ENCODE peak calls at places on chromosomes 7 and 10, in seven cellular contexts. Y is heart right ventricle, W is K562, S is memory B cell, A is right lobe of liver, F is Right ventricle myocardium inferior, X is psoas muscle. T is an unnamed sample.

GRCh38 chr7:27462575-27463270 is 200.0 kb downstream of the HIBADH start:
- ATAC-seq in A (no peak), Y (peak), X (no peak), W (no peak), S (no peak), F (peak), T (no peak)

GRCh38 chr7:151658778-151659177 is 139.1 kb upstream of the RHEB start:
- ATAC-seq in W (no peak), Y (no peak), A (no peak), S (no peak), F (no peak), X (no peak), T (no peak)

GRCh38 chr7:29146888-29147609 is 712 bp upstream of the CPVL start:
- ATAC-seq in X (peak), W (no peak), S (no peak), Y (peak), A (peak), F (peak), T (no peak)

GRCh38 chr10:34711500-34711899 is 103.6 kb downstream of the PARD3 start:
- ATAC-seq in A (peak), W (no peak), Y (peak), S (no peak), F (peak), X (peak), T (peak)

GRCh38 chr10:15244635-15245197 is 76.2 kb upstream of the NMT2 start:
- ATAC-seq in A (no peak), Y (no peak), W (peak), F (no peak), X (no peak), S (no peak), T (no peak)

GRCh38 chr7:43568529-43568928 is 14.4 kb upstream of the STK17A start:
- ATAC-seq in W (no peak), X (no peak), S (no peak), F (no peak), A (no peak), Y (no peak), T (no peak)

GRCh38 chr7:42478717-42479116 is 241.7 kb upstream of the GLI3 start:
- ATAC-seq in Y (peak), X (no peak), F (peak), A (no peak), W (no peak), S (no peak), T (no peak)

GRCh38 chr7:33220231-33220630 is 90.9 kb downstream of the BBS9 start:
- ATAC-seq in Y (no peak), X (no peak), A (no peak), W (no peak), F (no peak), S (no peak), T (no peak)

GRCh38 chr10:77421576-77421975 is 216.0 kb downstream of the KCNMA1 start:
- ATAC-seq in S (no peak), F (no peak), X (no peak), W (no peak), A (no peak), Y (no peak), T (no peak)

GRCh38 chr10:94747137-94747536 is 15.3 kb upstream of the CYP2C19 start:
- ATAC-seq in Y (no peak), X (no peak), A (peak), W (no peak), S (no peak), F (no peak), T (no peak)

GRCh38 chr10:75276029-75276872 is 40.5 kb upstream of the COMTD1 start:
- ATAC-seq in A (peak), X (no peak), S (no peak), W (peak), F (peak), Y (peak), T (peak)

GRCh38 chr10:125134483-125134848 is 25.9 kb downstream of the CTBP2 start:
- ATAC-seq in Y (peak), A (no peak), F (peak), S (no peak), W (no peak), X (no peak), T (no peak)

GRCh38 chr7:23100697-23101096 is 4.9 kb upstream of the KLHL7 start:
- ATAC-seq in F (peak), A (peak), W (peak), S (no peak), Y (peak), X (no peak), T (no peak)

GRCh38 chr7:137981668-137982067 is 20.2 kb downstream of the CREB3L2 start:
- ATAC-seq in W (no peak), F (no peak), A (no peak), X (no peak), S (no peak), Y (no peak), T (no peak)

GRCh38 chr7:120554960-120555571 is 282.1 kb downstream of the KCND2 start:
- ATAC-seq in Y (no peak), A (peak), S (no peak), W (peak), F (no peak), X (peak), T (peak)

GRCh38 chr10:6473430-6473829 is 106.6 kb downstream of the PRKCQ start:
- ATAC-seq in S (no peak), W (peak), F (no peak), A (no peak), Y (no peak), X (no peak), T (no peak)

GRCh38 chr10:66591865-66592264 is 334.0 kb upstream of the LRRTM3 start:
- ATAC-seq in W (no peak), F (no peak), Y (no peak), X (no peak), S (no peak), A (no peak), T (no peak)

GRCh38 chr7:108000875-108001758 is 1.8 kb downstream of the LAMB1 start:
- ATAC-seq in S (no peak), W (no peak), F (peak), A (peak), Y (peak), X (peak), T (peak)

GRCh38 chr7:141562036-141562435 is 10.8 kb downstream of the AGK start:
- ATAC-seq in F (no peak), X (peak), W (no peak), Y (peak), S (no peak), A (no peak), T (no peak)

GRCh38 chr10:94108200-94108599 is 114.5 kb downstream of the PLCE1 start:
- ATAC-seq in Y (no peak), A (no peak), W (no peak), S (no peak), F (no peak), X (no peak), T (no peak)

GRCh38 chr10:94299417-94299816 is 63.3 kb downstream of the NOC3L start:
- ATAC-seq in S (no peak), A (no peak), Y (no peak), W (peak), X (no peak), F (no peak), T (no peak)

T was measured in gastroesophageal sphincter.